ENCODE peak calls at places on chromosomes 13 and 19, in seven cellular contexts. One of them, this sample, is unnamed. For H3K4me1, the result is how much of the 10 kb centered on the place peaks cover.

GRCh38 chr19:44282846-44283245 is 22.0 kb downstream of the ZNF235 start:
- DNase-seq in GM23248: peak
- DNase-seq in mesenchymal stem cell: no peak
- DNase-seq in HCT116: no peak
- DNase-seq in H1: no peak
- DNase-seq in colonic mucosa: no peak
- DNase-seq in mammary epithelial cell: peak
- DNase-seq in this sample: no peak

GRCh38 chr19:50772408-50773311 is 2.4 kb downstream of the GPR32 start:
- DNase-seq in GM23248: peak
- DNase-seq in mesenchymal stem cell: no peak
- DNase-seq in HCT116: peak
- DNase-seq in H1: no peak
- DNase-seq in colonic mucosa: no peak
- DNase-seq in mammary epithelial cell: no peak
- DNase-seq in this sample: peak

GRCh38 chr13:93620366-93620765 is 393.8 kb downstream of the GPC6 start:
- DNase-seq in GM23248: peak
- DNase-seq in mesenchymal stem cell: no peak
- DNase-seq in HCT116: no peak
- DNase-seq in H1: no peak
- DNase-seq in colonic mucosa: no peak
- DNase-seq in mammary epithelial cell: no peak
- DNase-seq in this sample: peak

GRCh38 chr13:52449323-52450011 is 967 bp downstream of the VPS36 start:
- DNase-seq in GM23248: no peak
- DNase-seq in mesenchymal stem cell: peak
- DNase-seq in HCT116: no peak
- DNase-seq in H1: no peak
- DNase-seq in colonic mucosa: no peak
- DNase-seq in mammary epithelial cell: peak
- DNase-seq in this sample: no peak

GRCh38 chr13:22060187-22060586 is 389.3 kb downstream of the FGF9 start:
- DNase-seq in GM23248: no peak
- DNase-seq in mesenchymal stem cell: no peak
- DNase-seq in HCT116: no peak
- DNase-seq in H1: no peak
- DNase-seq in colonic mucosa: no peak
- DNase-seq in mammary epithelial cell: no peak
- DNase-seq in this sample: no peak

GRCh38 chr13:66528139-66528538 is 702.0 kb downstream of the PCDH9 start:
- DNase-seq in GM23248: no peak
- DNase-seq in mesenchymal stem cell: no peak
- DNase-seq in HCT116: no peak
- DNase-seq in H1: no peak
- DNase-seq in colonic mucosa: no peak
- DNase-seq in mammary epithelial cell: no peak
- DNase-seq in this sample: no peak

GRCh38 chr19:4057913-4058695 is 8.6 kb downstream of the ZBTB7A start:
- DNase-seq in GM23248: peak
- DNase-seq in mesenchymal stem cell: peak
- DNase-seq in HCT116: peak
- DNase-seq in H1: no peak
- DNase-seq in colonic mucosa: peak
- DNase-seq in mammary epithelial cell: peak
- DNase-seq in this sample: peak

GRCh38 chr19:42151735-42152134 is 19.5 kb upstream of the POU2F2 start:
- DNase-seq in GM23248: no peak
- DNase-seq in mesenchymal stem cell: no peak
- DNase-seq in HCT116: no peak
- DNase-seq in H1: no peak
- DNase-seq in colonic mucosa: no peak
- DNase-seq in mammary epithelial cell: no peak
- DNase-seq in this sample: no peak

GRCh38 chr13:110044521-110045200 is 258.3 kb upstream of the IRS2 start:
- DNase-seq in GM23248: peak
- DNase-seq in mesenchymal stem cell: no peak
- DNase-seq in HCT116: no peak
- DNase-seq in H1: no peak
- DNase-seq in colonic mucosa: no peak
- DNase-seq in mammary epithelial cell: no peak
- DNase-seq in this sample: peak

GRCh38 chr13:78409172-78409571 is 194.2 kb downstream of the POU4F1 start:
- DNase-seq in GM23248: no peak
- DNase-seq in mesenchymal stem cell: no peak
- DNase-seq in HCT116: no peak
- DNase-seq in H1: no peak
- DNase-seq in colonic mucosa: no peak
- DNase-seq in mammary epithelial cell: no peak
- DNase-seq in this sample: no peak

GRCh38 chr19:3275068-3275582 is 50.7 kb downstream of the CELF5 start:
- DNase-seq in GM23248: no peak
- DNase-seq in mesenchymal stem cell: peak
- DNase-seq in HCT116: peak
- DNase-seq in H1: no peak
- DNase-seq in colonic mucosa: no peak
- DNase-seq in mammary epithelial cell: no peak
- DNase-seq in this sample: peak

GRCh38 chr19:58515259-58515658 is 3.5 kb upstream of the SLC27A5 start:
- DNase-seq in GM23248: no peak
- DNase-seq in mesenchymal stem cell: no peak
- DNase-seq in HCT116: no peak
- DNase-seq in H1: no peak
- DNase-seq in colonic mucosa: no peak
- DNase-seq in mammary epithelial cell: no peak
- DNase-seq in this sample: no peak

GRCh38 chr19:58511353-58512208 is at the start of gene SLC27A5:
- DNase-seq in GM23248: no peak
- DNase-seq in mesenchymal stem cell: no peak
- DNase-seq in HCT116: no peak
- DNase-seq in H1: no peak
- DNase-seq in colonic mucosa: peak
- DNase-seq in mammary epithelial cell: no peak
- DNase-seq in this sample: no peak

GRCh38 chr19:58513213-58513693 is 1.5 kb upstream of the SLC27A5 start:
- DNase-seq in GM23248: no peak
- DNase-seq in mesenchymal stem cell: no peak
- DNase-seq in HCT116: no peak
- DNase-seq in H1: no peak
- DNase-seq in colonic mucosa: no peak
- DNase-seq in mammary epithelial cell: no peak
- DNase-seq in this sample: no peak

GRCh38 chr19:58514564-58515020 is 2.8 kb upstream of the SLC27A5 start:
- DNase-seq in GM23248: no peak
- DNase-seq in mesenchymal stem cell: no peak
- DNase-seq in HCT116: no peak
- DNase-seq in H1: no peak
- DNase-seq in colonic mucosa: no peak
- DNase-seq in mammary epithelial cell: no peak
- DNase-seq in this sample: no peak

DNA sequence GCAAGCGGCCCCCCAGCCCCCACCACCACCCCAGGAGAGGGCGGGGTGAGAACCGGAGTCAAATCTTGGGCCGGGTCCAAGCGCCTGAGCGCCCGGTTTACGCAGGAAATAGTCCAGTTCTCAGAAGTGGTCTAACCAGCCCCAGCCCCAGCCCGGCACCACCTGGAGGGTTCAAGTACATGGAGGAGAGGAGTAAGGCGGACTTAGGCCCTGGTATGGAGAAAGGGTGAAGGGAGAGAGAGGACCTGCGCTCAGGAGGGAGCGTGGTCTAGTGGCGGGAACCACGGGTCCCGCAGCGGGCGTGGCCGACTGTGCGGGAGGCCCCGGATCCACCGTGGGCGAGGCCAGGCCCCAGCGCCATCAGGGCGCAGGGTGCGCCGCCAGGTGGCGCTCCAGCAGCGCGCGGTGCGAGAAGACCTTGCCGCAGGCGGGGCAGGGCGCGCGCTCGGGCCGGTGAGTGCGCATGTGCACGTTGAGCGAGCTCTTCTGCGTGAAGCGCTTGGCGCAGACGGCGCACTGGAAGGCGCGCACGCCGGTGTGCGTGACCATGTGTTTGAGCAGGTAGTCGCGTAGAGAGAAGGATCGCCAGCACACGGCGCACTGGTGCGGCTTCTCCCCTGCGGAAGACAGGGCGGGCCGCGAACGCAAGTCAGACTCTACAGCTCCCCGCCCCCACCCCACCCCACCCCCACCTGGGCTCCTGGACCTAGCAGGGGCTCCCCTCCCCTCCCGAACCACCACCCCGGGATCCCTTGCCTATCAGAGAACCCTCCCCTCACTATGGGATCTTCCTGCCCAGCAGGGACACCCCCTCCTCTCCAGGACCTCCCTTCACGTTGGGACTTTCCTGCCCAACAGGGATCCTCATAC is 2.1 kb upstream of the SLC27A5 start:
- DNase-seq in GM23248: peak
- DNase-seq in mesenchymal stem cell: peak
- DNase-seq in HCT116: peak
- DNase-seq in H1: peak
- DNase-seq in colonic mucosa: peak
- DNase-seq in mammary epithelial cell: peak
- DNase-seq in this sample: peak
- H3K9ac ChIP-seq in GM23248: peak
- H3K9ac ChIP-seq in mesenchymal stem cell: peak
- H3K9ac ChIP-seq in HCT116: peak
- H3K9ac ChIP-seq in H1: peak
- H3K9ac ChIP-seq in colonic mucosa: peak
- H3K9ac ChIP-seq in mammary epithelial cell: no peak
- H3K9ac ChIP-seq in this sample: peak

GRCh38 chr13:98541701-98542203 is 35.2 kb downstream of the STK24 start:
- DNase-seq in GM23248: peak
- DNase-seq in mesenchymal stem cell: no peak
- DNase-seq in HCT116: no peak
- DNase-seq in H1: no peak
- DNase-seq in colonic mucosa: no peak
- DNase-seq in mammary epithelial cell: no peak
- DNase-seq in this sample: no peak
- H3K4me3 ChIP-seq in GM23248: peak
- H3K4me3 ChIP-seq in mesenchymal stem cell: peak
- H3K4me3 ChIP-seq in HCT116: no peak
- H3K4me3 ChIP-seq in H1: no peak
- H3K4me3 ChIP-seq in colonic mucosa: no peak
- H3K4me3 ChIP-seq in mammary epithelial cell: no peak
- H3K4me3 ChIP-seq in this sample: peak

GRCh38 chr13:98453254-98453843 is 123.6 kb downstream of the STK24 start:
- DNase-seq in GM23248: peak
- DNase-seq in mesenchymal stem cell: no peak
- DNase-seq in HCT116: no peak
- DNase-seq in H1: no peak
- DNase-seq in colonic mucosa: no peak
- DNase-seq in mammary epithelial cell: no peak
- DNase-seq in this sample: peak

GRCh38 chr13:98450495-98451167 is 126.3 kb downstream of the STK24 start:
- DNase-seq in GM23248: peak
- DNase-seq in mesenchymal stem cell: peak
- DNase-seq in HCT116: no peak
- DNase-seq in H1: no peak
- DNase-seq in colonic mucosa: no peak
- DNase-seq in mammary epithelial cell: no peak
- DNase-seq in this sample: no peak

GRCh38 chr13:98452851-98453250 is 124.1 kb downstream of the STK24 start:
- DNase-seq in GM23248: peak
- DNase-seq in mesenchymal stem cell: no peak
- DNase-seq in HCT116: no peak
- DNase-seq in H1: no peak
- DNase-seq in colonic mucosa: no peak
- DNase-seq in mammary epithelial cell: no peak
- DNase-seq in this sample: no peak

GRCh38 chr13:98450012-98450411 is 126.9 kb downstream of the STK24 start:
- DNase-seq in GM23248: peak
- DNase-seq in mesenchymal stem cell: peak
- DNase-seq in HCT116: no peak
- DNase-seq in H1: no peak
- DNase-seq in colonic mucosa: no peak
- DNase-seq in mammary epithelial cell: no peak
- DNase-seq in this sample: no peak

DNA sequence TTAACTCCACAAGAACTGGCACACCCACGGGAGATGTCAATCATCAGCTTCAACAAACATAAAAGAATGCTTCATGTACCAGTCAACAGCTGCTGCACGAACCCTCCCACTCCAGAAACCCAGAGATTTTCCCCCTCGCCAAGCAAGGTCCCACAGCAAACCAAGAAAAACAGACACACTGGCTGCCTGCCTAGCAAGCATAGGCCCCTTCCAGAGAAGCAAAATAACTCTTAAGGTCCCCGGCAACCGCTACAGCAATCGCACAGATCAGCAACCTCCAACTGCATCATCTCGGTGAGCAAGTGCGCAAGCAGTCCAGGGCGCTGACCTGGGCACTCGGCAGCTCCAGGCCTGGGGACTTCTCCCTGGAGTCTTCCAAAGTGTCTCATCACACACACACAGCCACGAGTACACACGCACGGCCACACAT is 125.2 kb downstream of the STK24 start:
- DNase-seq in GM23248: peak
- DNase-seq in mesenchymal stem cell: no peak
- DNase-seq in HCT116: no peak
- DNase-seq in H1: no peak
- DNase-seq in colonic mucosa: no peak
- DNase-seq in mammary epithelial cell: no peak
- DNase-seq in this sample: peak
- H3K4me1 ChIP-seq in GM23248: half or more
- H3K4me1 ChIP-seq in mesenchymal stem cell: under half
- H3K4me1 ChIP-seq in HCT116: under half
- H3K4me1 ChIP-seq in H1: under half
- H3K4me1 ChIP-seq in colonic mucosa: under half
- H3K4me1 ChIP-seq in mammary epithelial cell: under half
- H3K4me1 ChIP-seq in this sample: under half

GRCh38 chr19:10095622-10095947 is 6.9 kb downstream of the ANGPTL6 start:
- DNase-seq in GM23248: no peak
- DNase-seq in mesenchymal stem cell: no peak
- DNase-seq in HCT116: no peak
- DNase-seq in H1: no peak
- DNase-seq in colonic mucosa: no peak
- DNase-seq in mammary epithelial cell: no peak
- DNase-seq in this sample: no peak
- H3K9ac ChIP-seq in GM23248: peak
- H3K9ac ChIP-seq in mesenchymal stem cell: peak
- H3K9ac ChIP-seq in HCT116: no peak
- H3K9ac ChIP-seq in H1: no peak
- H3K9ac ChIP-seq in colonic mucosa: no peak
- H3K9ac ChIP-seq in mammary epithelial cell: no peak
- H3K9ac ChIP-seq in this sample: peak

This sample was measured in adipocyte.